ENCODE peak calls at places on chromosomes 2 and 18, in five cellular contexts. One of them, this sample, is unnamed.

GRCh38 chr2:124668161-124668560 is 643.1 kb downstream of the CNTNAP5 start:
- DNase-seq in T-helper 17 cell: no peak
- DNase-seq in thoracic aorta: no peak
- DNase-seq in left cardiac atrium: no peak
- DNase-seq in NCI-H146: peak
- DNase-seq in this sample: no peak

GRCh38 chr18:79542876-79543750 is 136.5 kb upstream of the CTDP1 start:
- DNase-seq in T-helper 17 cell: no peak
- DNase-seq in thoracic aorta: no peak
- DNase-seq in left cardiac atrium: peak
- DNase-seq in NCI-H146: no peak
- DNase-seq in this sample: peak

GRCh38 chr2:110114007-110114591 is 1.5 kb downstream of the MALL start:
- DNase-seq in T-helper 17 cell: no peak
- DNase-seq in thoracic aorta: no peak
- DNase-seq in left cardiac atrium: peak
- DNase-seq in NCI-H146: no peak
- DNase-seq in this sample: no peak

GRCh38 chr2:74602553-74603281 is 45.4 kb downstream of the M1AP start:
- DNase-seq in T-helper 17 cell: no peak
- DNase-seq in thoracic aorta: no peak
- DNase-seq in left cardiac atrium: no peak
- DNase-seq in NCI-H146: no peak
- DNase-seq in this sample: no peak

GRCh38 chr2:186820303-186820702 is 28.7 kb downstream of the ZSWIM2 start:
- DNase-seq in T-helper 17 cell: no peak
- DNase-seq in thoracic aorta: no peak
- DNase-seq in left cardiac atrium: no peak
- DNase-seq in NCI-H146: no peak
- DNase-seq in this sample: no peak

GRCh38 chr2:233480490-233481202 is 85.9 kb downstream of the USP40 start:
- DNase-seq in T-helper 17 cell: no peak
- DNase-seq in thoracic aorta: no peak
- DNase-seq in left cardiac atrium: no peak
- DNase-seq in NCI-H146: peak
- DNase-seq in this sample: no peak

GRCh38 chr18:27627927-27628326 is 442.8 kb upstream of the CHST9 start:
- DNase-seq in T-helper 17 cell: no peak
- DNase-seq in thoracic aorta: no peak
- DNase-seq in left cardiac atrium: no peak
- DNase-seq in NCI-H146: no peak
- DNase-seq in this sample: no peak

GRCh38 chr18:2303517-2304238 is 267.6 kb downstream of the METTL4 start:
- DNase-seq in T-helper 17 cell: no peak
- DNase-seq in thoracic aorta: no peak
- DNase-seq in left cardiac atrium: no peak
- DNase-seq in NCI-H146: no peak
- DNase-seq in this sample: no peak

GRCh38 chr2:239278941-239279365 is 121.9 kb downstream of the HDAC4 start:
- DNase-seq in T-helper 17 cell: no peak
- DNase-seq in thoracic aorta: no peak
- DNase-seq in left cardiac atrium: no peak
- DNase-seq in NCI-H146: no peak
- DNase-seq in this sample: no peak

GRCh38 chr18:12843420-12844346 is 40.4 kb downstream of the PTPN2 start:
- DNase-seq in T-helper 17 cell: no peak
- DNase-seq in thoracic aorta: no peak
- DNase-seq in left cardiac atrium: no peak
- DNase-seq in NCI-H146: no peak
- DNase-seq in this sample: no peak

GRCh38 chr2:196191541-196191940 is 20.2 kb upstream of the STK17B start:
- DNase-seq in T-helper 17 cell: no peak
- DNase-seq in thoracic aorta: no peak
- DNase-seq in left cardiac atrium: no peak
- DNase-seq in NCI-H146: no peak
- DNase-seq in this sample: no peak

GRCh38 chr2:173232956-173233744 is 121.5 kb upstream of the CDCA7 start:
- DNase-seq in T-helper 17 cell: no peak
- DNase-seq in thoracic aorta: no peak
- DNase-seq in left cardiac atrium: no peak
- DNase-seq in NCI-H146: no peak
- DNase-seq in this sample: no peak

GRCh38 chr2:18387479-18388206 is 172.8 kb downstream of the RDH14 start:
- DNase-seq in T-helper 17 cell: peak
- DNase-seq in thoracic aorta: peak
- DNase-seq in left cardiac atrium: peak
- DNase-seq in NCI-H146: peak
- DNase-seq in this sample: peak